ENCODE peak calls at places on chromosomes 13 and 19, in five cellular contexts. U is NCI-H2227 treated with DMSO at 0.1 percent for 48 hours, D is fibroblast of mammary gland, Q is NCI-H774, K is NCI-H226. N is an unnamed sample.

GRCh38 chr13:34469212-34469983 is 472.7 kb upstream of the NBEA start:
- DNase-seq in U (no peak), D (no peak), Q (peak), K (peak), N (no peak)

GRCh38 chr13:24233351-24233901 is 72.9 kb downstream of the SPATA13 start:
- DNase-seq in U (no peak), D (peak), Q (no peak), K (no peak), N (peak)

GRCh38 chr19:4518345-4519171 is at the start of gene PLIN4:
- DNase-seq in U (no peak), D (peak), Q (no peak), K (peak), N (peak)

GRCh38 chr19:33492951-33493350 is 28.6 kb downstream of the PEPD start:
- DNase-seq in U (no peak), D (no peak), Q (no peak), K (no peak), N (no peak)

GRCh38 chr19:46225558-46226004 is 4.0 kb upstream of the IGFL1 start:
- DNase-seq in U (no peak), D (peak), Q (no peak), K (no peak), N (peak)

GRCh38 chr13:100560498-100561215 is 27.9 kb downstream of the GGACT start:
- DNase-seq in U (no peak), D (no peak), Q (no peak), K (no peak), N (no peak)

GRCh38 chr19:49530708-49531107 is 2.9 kb downstream of the RCN3 start:
- DNase-seq in U (no peak), D (no peak), Q (no peak), K (no peak), N (no peak)

GRCh38 chr13:50417597-50417996 is 402.4 kb downstream of the KCNRG start:
- DNase-seq in U (no peak), D (peak), Q (no peak), K (peak), N (no peak)

GRCh38 chr13:83753912-83754624 is 128.2 kb downstream of the SLITRK1 start:
- DNase-seq in U (no peak), D (no peak), Q (no peak), K (no peak), N (peak)

GRCh38 chr13:50244913-50245574 is 229.8 kb downstream of the KCNRG start:
- DNase-seq in U (no peak), D (peak), Q (no peak), K (peak), N (peak)

GRCh38 chr19:1069009-1069779 is 2.2 kb downstream of the ARHGAP45 start:
- DNase-seq in U (no peak), D (no peak), Q (no peak), K (no peak), N (no peak)

GRCh38 chr19:21202865-21203494 is 61.1 kb downstream of the ZNF431 start:
- DNase-seq in U (no peak), D (peak), Q (peak), K (no peak), N (peak)

GRCh38 chr19:6150289-6150688 is 14.8 kb downstream of the ACSBG2 start:
- DNase-seq in U (no peak), D (no peak), Q (no peak), K (no peak), N (peak)

GRCh38 chr19:40387151-40387550 is 2.8 kb downstream of the HIPK4 start:
- DNase-seq in U (no peak), D (no peak), Q (no peak), K (no peak), N (no peak)

GRCh38 chr13:44815507-44816074 is 173.7 kb downstream of the NUFIP1 start:
- DNase-seq in U (no peak), D (peak), Q (no peak), K (peak), N (peak)

GRCh38 chr13:110463876-110464510 is 97.5 kb downstream of the RAB20 start:
- DNase-seq in U (no peak), D (peak), Q (no peak), K (no peak), N (peak)

GRCh38 chr19:1753730-1754442 is 580 bp downstream of the ONECUT3 start:
- DNase-seq in U (no peak), D (no peak), Q (no peak), K (no peak), N (no peak)

N was measured in IMR-90.